ENCODE peak calls at places on chromosomes 1 and 21, in ten cellular contexts. One of them, this sample, is unnamed.
A peak's percentile ranks its signal among the peaks of the same experiment; 100 is the strongest.

GRCh38 chr21:38447611-38448010 is 50.7 kb downstream of the ERG start:
- DNase-seq in AG04450: no peak
- DNase-seq in adrenal gland: no peak
- DNase-seq in cardiac muscle cell: no peak
- DNase-seq in cardiac fibroblast: no peak
- DNase-seq in left ventricle myocardium inferior: no peak
- DNase-seq in tibial nerve: no peak
- DNase-seq in brain microvascular endothelial cell: no peak
- DNase-seq in breast epithelium: no peak
- DNase-seq in fibroblast of pulmonary artery: no peak
- DNase-seq in this sample: no peak

GRCh38 chr1:153659175-153659534 is 652 bp downstream of the SNAPIN start:
- DNase-seq in AG04450: no peak
- DNase-seq in adrenal gland: no peak
- DNase-seq in cardiac muscle cell: no peak
- DNase-seq in cardiac fibroblast: no peak
- DNase-seq in left ventricle myocardium inferior: no peak
- DNase-seq in tibial nerve: no peak
- DNase-seq in brain microvascular endothelial cell: no peak
- DNase-seq in breast epithelium: no peak
- DNase-seq in fibroblast of pulmonary artery: no peak
- DNase-seq in this sample: no peak

GRCh38 chr1:182331412-182331811 is 60.2 kb downstream of the GLUL start:
- DNase-seq in AG04450: no peak
- DNase-seq in adrenal gland: no peak
- DNase-seq in cardiac muscle cell: no peak
- DNase-seq in cardiac fibroblast: no peak
- DNase-seq in left ventricle myocardium inferior: no peak
- DNase-seq in tibial nerve: no peak
- DNase-seq in brain microvascular endothelial cell: no peak
- DNase-seq in breast epithelium: no peak
- DNase-seq in fibroblast of pulmonary artery: no peak
- DNase-seq in this sample: no peak

GRCh38 chr21:31482460-31482859 is 138.4 kb upstream of the TIAM1 start:
- DNase-seq in AG04450: no peak
- DNase-seq in adrenal gland: no peak
- DNase-seq in cardiac muscle cell: no peak
- DNase-seq in cardiac fibroblast: no peak
- DNase-seq in left ventricle myocardium inferior: no peak
- DNase-seq in tibial nerve: no peak
- DNase-seq in brain microvascular endothelial cell: no peak
- DNase-seq in breast epithelium: no peak
- DNase-seq in fibroblast of pulmonary artery: no peak
- DNase-seq in this sample: no peak

GRCh38 chr1:231376875-231377549 is 38.9 kb downstream of the SPRTN start:
- DNase-seq in AG04450: no peak
- DNase-seq in adrenal gland: no peak
- DNase-seq in cardiac muscle cell: no peak
- DNase-seq in cardiac fibroblast: no peak
- DNase-seq in left ventricle myocardium inferior: no peak
- DNase-seq in tibial nerve: no peak
- DNase-seq in brain microvascular endothelial cell: no peak
- DNase-seq in breast epithelium: no peak
- DNase-seq in fibroblast of pulmonary artery: no peak
- DNase-seq in this sample: no peak

GRCh38 chr1:175493999-175494336 is 249.4 kb downstream of the TNR start:
- DNase-seq in AG04450: no peak
- DNase-seq in adrenal gland: no peak
- DNase-seq in cardiac muscle cell: no peak
- DNase-seq in cardiac fibroblast: no peak
- DNase-seq in left ventricle myocardium inferior: no peak
- DNase-seq in tibial nerve: no peak
- DNase-seq in brain microvascular endothelial cell: no peak
- DNase-seq in breast epithelium: no peak
- DNase-seq in fibroblast of pulmonary artery: no peak
- DNase-seq in this sample: no peak

GRCh38 chr1:75423136-75423535 is 187.8 kb downstream of the SLC44A5 start:
- DNase-seq in AG04450: no peak
- DNase-seq in adrenal gland: no peak
- DNase-seq in cardiac muscle cell: no peak
- DNase-seq in cardiac fibroblast: no peak
- DNase-seq in left ventricle myocardium inferior: no peak
- DNase-seq in tibial nerve: no peak
- DNase-seq in brain microvascular endothelial cell: no peak
- DNase-seq in breast epithelium: no peak
- DNase-seq in fibroblast of pulmonary artery: no peak
- DNase-seq in this sample: no peak

GRCh38 chr1:173862769-173863223 is 5.0 kb downstream of the GAS5 start:
- DNase-seq in AG04450: no peak
- DNase-seq in adrenal gland: no peak
- DNase-seq in cardiac muscle cell: no peak
- DNase-seq in cardiac fibroblast: no peak
- DNase-seq in left ventricle myocardium inferior: no peak
- DNase-seq in tibial nerve: no peak
- DNase-seq in brain microvascular endothelial cell: no peak
- DNase-seq in breast epithelium: no peak
- DNase-seq in fibroblast of pulmonary artery: no peak
- DNase-seq in this sample: no peak

DNA sequence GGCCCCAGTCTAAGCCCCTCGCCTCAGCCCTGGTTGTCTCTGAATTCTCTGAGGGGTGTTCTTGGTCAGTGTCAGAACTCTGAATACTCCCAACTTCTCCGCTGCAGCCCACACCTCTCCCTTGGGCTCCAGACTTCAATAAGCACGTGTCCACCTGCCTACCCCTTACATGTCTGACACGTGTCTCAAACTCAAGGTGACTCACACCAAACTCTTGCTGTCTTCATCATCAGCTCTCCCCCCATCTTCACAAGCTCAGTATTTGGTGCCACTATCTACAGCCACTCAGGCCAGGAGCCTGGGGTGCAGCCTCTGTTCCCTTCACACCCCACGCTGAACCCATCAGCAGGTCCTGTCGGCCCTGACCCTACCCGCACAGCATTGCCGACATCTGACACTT is 18.8 kb upstream of the UBXN10 start:
- DNase-seq in AG04450: no peak
- DNase-seq in adrenal gland: no peak
- DNase-seq in cardiac muscle cell: no peak
- DNase-seq in cardiac fibroblast: no peak
- DNase-seq in left ventricle myocardium inferior: no peak
- DNase-seq in tibial nerve: no peak
- DNase-seq in brain microvascular endothelial cell: no peak
- DNase-seq in breast epithelium: no peak
- DNase-seq in fibroblast of pulmonary artery: no peak
- DNase-seq in this sample: peak; percentile 44
- TF ChIP-seq CTCF in AG04450: no peak
- TF ChIP-seq CTCF in adrenal gland: no peak
- TF ChIP-seq CTCF in cardiac muscle cell: no peak
- TF ChIP-seq CTCF in cardiac fibroblast: no peak
- TF ChIP-seq CTCF in left ventricle myocardium inferior: no peak
- TF ChIP-seq CTCF in tibial nerve: no peak
- TF ChIP-seq CTCF in brain microvascular endothelial cell: no peak
- TF ChIP-seq CTCF in breast epithelium: no peak
- TF ChIP-seq CTCF in fibroblast of pulmonary artery: no peak
- TF ChIP-seq CTCF in this sample: no peak

GRCh38 chr1:209105769-209106168 is 477.7 kb upstream of the CAMK1G start:
- DNase-seq in AG04450: no peak
- DNase-seq in adrenal gland: no peak
- DNase-seq in cardiac muscle cell: no peak
- DNase-seq in cardiac fibroblast: no peak
- DNase-seq in left ventricle myocardium inferior: no peak
- DNase-seq in tibial nerve: no peak
- DNase-seq in brain microvascular endothelial cell: no peak
- DNase-seq in breast epithelium: no peak
- DNase-seq in fibroblast of pulmonary artery: no peak
- DNase-seq in this sample: no peak

GRCh38 chr1:209109001-209109785 is 474.3 kb upstream of the CAMK1G start:
- DNase-seq in AG04450: no peak
- DNase-seq in adrenal gland: no peak
- DNase-seq in cardiac muscle cell: no peak
- DNase-seq in cardiac fibroblast: no peak
- DNase-seq in left ventricle myocardium inferior: no peak
- DNase-seq in tibial nerve: no peak
- DNase-seq in brain microvascular endothelial cell: no peak
- DNase-seq in breast epithelium: no peak
- DNase-seq in fibroblast of pulmonary artery: no peak
- DNase-seq in this sample: peak; percentile 71

GRCh38 chr1:209106237-209106741 is 477.2 kb upstream of the CAMK1G start:
- DNase-seq in AG04450: no peak
- DNase-seq in adrenal gland: no peak
- DNase-seq in cardiac muscle cell: no peak
- DNase-seq in cardiac fibroblast: peak; percentile 2
- DNase-seq in left ventricle myocardium inferior: no peak
- DNase-seq in tibial nerve: no peak
- DNase-seq in brain microvascular endothelial cell: peak; percentile 48
- DNase-seq in breast epithelium: no peak
- DNase-seq in fibroblast of pulmonary artery: no peak
- DNase-seq in this sample: peak; percentile 7

GRCh38 chr1:209106861-209107260 is 476.7 kb upstream of the CAMK1G start:
- DNase-seq in AG04450: no peak
- DNase-seq in adrenal gland: no peak
- DNase-seq in cardiac muscle cell: no peak
- DNase-seq in cardiac fibroblast: no peak
- DNase-seq in left ventricle myocardium inferior: no peak
- DNase-seq in tibial nerve: no peak
- DNase-seq in brain microvascular endothelial cell: no peak
- DNase-seq in breast epithelium: no peak
- DNase-seq in fibroblast of pulmonary artery: no peak
- DNase-seq in this sample: no peak

DNA sequence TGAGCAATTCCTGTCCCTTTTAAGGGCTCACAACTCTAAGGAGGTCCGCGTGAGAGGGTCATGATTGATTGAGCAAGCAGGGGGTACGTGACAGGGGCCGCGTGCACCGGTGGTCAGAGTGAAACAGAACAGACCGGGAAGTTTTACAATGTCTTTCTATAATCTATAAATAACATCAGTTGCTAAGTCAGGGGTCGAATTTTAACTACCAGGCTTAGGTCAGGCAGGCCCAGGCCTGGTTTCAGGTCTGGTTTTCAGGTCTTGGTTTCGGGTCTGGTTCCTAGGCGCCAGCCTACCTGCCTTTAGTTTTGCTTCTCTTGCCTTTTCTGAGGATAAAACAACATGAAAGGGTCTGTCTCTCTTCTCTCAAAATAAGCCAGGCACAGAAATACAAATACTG is 476.0 kb upstream of the CAMK1G start:
- DNase-seq in AG04450: no peak
- DNase-seq in adrenal gland: no peak
- DNase-seq in cardiac muscle cell: no peak
- DNase-seq in cardiac fibroblast: no peak
- DNase-seq in left ventricle myocardium inferior: no peak
- DNase-seq in tibial nerve: no peak
- DNase-seq in brain microvascular endothelial cell: no peak
- DNase-seq in breast epithelium: no peak
- DNase-seq in fibroblast of pulmonary artery: no peak
- DNase-seq in this sample: no peak
- H3K4me3 ChIP-seq in AG04450: no peak overlapping the region
- H3K4me3 ChIP-seq in adrenal gland: no peak overlapping the region
- H3K4me3 ChIP-seq in cardiac muscle cell: no peak overlapping the region
- H3K4me3 ChIP-seq in cardiac fibroblast: no peak overlapping the region
- H3K4me3 ChIP-seq in left ventricle myocardium inferior: no peak overlapping the region
- H3K4me3 ChIP-seq in tibial nerve: no peak overlapping the region
- H3K4me3 ChIP-seq in brain microvascular endothelial cell: no peak overlapping the region
- H3K4me3 ChIP-seq in breast epithelium: no peak overlapping the region
- H3K4me3 ChIP-seq in fibroblast of pulmonary artery: no peak overlapping the region
- H3K4me3 ChIP-seq in this sample: no peak overlapping the region

GRCh38 chr1:161364332-161364731 is 3.3 kb downstream of the CFAP126 start:
- DNase-seq in AG04450: no peak
- DNase-seq in adrenal gland: no peak
- DNase-seq in cardiac muscle cell: no peak
- DNase-seq in cardiac fibroblast: no peak
- DNase-seq in left ventricle myocardium inferior: no peak
- DNase-seq in tibial nerve: no peak
- DNase-seq in brain microvascular endothelial cell: no peak
- DNase-seq in breast epithelium: no peak
- DNase-seq in fibroblast of pulmonary artery: no peak
- DNase-seq in this sample: no peak

GRCh38 chr1:161373442-161373841 is 5.8 kb upstream of the CFAP126 start:
- DNase-seq in AG04450: no peak
- DNase-seq in adrenal gland: no peak
- DNase-seq in cardiac muscle cell: no peak
- DNase-seq in cardiac fibroblast: no peak
- DNase-seq in left ventricle myocardium inferior: no peak
- DNase-seq in tibial nerve: no peak
- DNase-seq in brain microvascular endothelial cell: no peak
- DNase-seq in breast epithelium: no peak
- DNase-seq in fibroblast of pulmonary artery: no peak
- DNase-seq in this sample: no peak

GRCh38 chr1:161365207-161365606 is 2.5 kb downstream of the CFAP126 start:
- DNase-seq in AG04450: no peak
- DNase-seq in adrenal gland: no peak
- DNase-seq in cardiac muscle cell: no peak
- DNase-seq in cardiac fibroblast: no peak
- DNase-seq in left ventricle myocardium inferior: no peak
- DNase-seq in tibial nerve: no peak
- DNase-seq in brain microvascular endothelial cell: no peak
- DNase-seq in breast epithelium: no peak
- DNase-seq in fibroblast of pulmonary artery: no peak
- DNase-seq in this sample: no peak

DNA sequence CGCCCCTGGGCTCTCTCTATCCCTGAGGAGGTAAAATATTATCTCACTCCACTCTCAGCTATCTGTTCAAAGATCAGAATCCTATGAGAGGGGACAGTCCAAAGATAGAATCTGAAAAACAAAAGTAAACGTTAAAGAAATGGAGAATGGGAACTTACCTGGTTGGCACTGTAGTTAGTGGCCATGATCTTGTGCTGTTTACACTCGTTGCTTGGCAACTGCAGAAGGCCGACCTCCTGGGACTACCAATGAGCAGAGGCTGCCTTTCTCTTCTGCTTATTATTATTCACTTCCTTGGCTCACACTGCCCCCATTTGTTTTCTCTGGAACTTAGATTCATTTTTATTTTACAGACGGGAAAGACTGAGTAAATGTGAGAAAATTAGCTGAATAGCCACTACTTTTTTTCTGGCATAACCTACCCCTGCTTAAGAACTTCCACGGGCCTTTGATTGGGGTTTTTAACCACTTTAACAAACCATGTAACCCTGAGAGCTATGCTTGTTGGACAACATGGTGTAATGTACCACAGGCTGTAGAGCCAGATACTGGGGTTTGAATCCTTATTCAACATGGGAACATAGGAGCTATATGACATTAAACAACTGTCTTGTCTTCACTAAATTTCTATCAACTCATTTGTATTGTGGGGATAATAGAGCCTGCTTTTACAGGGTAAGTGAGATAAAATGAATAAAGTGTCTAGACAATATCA is at the start of gene CFAP126:
- DNase-seq in AG04450: no peak
- DNase-seq in adrenal gland: peak; percentile 92
- DNase-seq in cardiac muscle cell: peak; percentile 65
- DNase-seq in cardiac fibroblast: peak; percentile 90
- DNase-seq in left ventricle myocardium inferior: peak; percentile 44
- DNase-seq in tibial nerve: no peak
- DNase-seq in brain microvascular endothelial cell: peak; percentile 87
- DNase-seq in breast epithelium: peak; percentile 80
- DNase-seq in fibroblast of pulmonary artery: peak; percentile 87
- DNase-seq in this sample: peak; percentile 75
- TF ChIP-seq CTCF in AG04450: no peak
- TF ChIP-seq CTCF in adrenal gland: peak; percentile 28
- TF ChIP-seq CTCF in cardiac muscle cell: peak; percentile 14
- TF ChIP-seq CTCF in cardiac fibroblast: peak; percentile 15
- TF ChIP-seq CTCF in left ventricle myocardium inferior: peak; percentile 35
- TF ChIP-seq CTCF in tibial nerve: peak; percentile 36
- TF ChIP-seq CTCF in brain microvascular endothelial cell: peak; percentile 20
- TF ChIP-seq CTCF in breast epithelium: no peak
- TF ChIP-seq CTCF in fibroblast of pulmonary artery: peak; percentile 21
- TF ChIP-seq CTCF in this sample: no peak

GRCh38 chr1:82813351-82813750 is 1012.6 kb downstream of the ADGRL2 start:
- DNase-seq in AG04450: no peak
- DNase-seq in adrenal gland: no peak
- DNase-seq in cardiac muscle cell: no peak
- DNase-seq in cardiac fibroblast: no peak
- DNase-seq in left ventricle myocardium inferior: no peak
- DNase-seq in tibial nerve: no peak
- DNase-seq in brain microvascular endothelial cell: no peak
- DNase-seq in breast epithelium: no peak
- DNase-seq in fibroblast of pulmonary artery: no peak
- DNase-seq in this sample: no peak

GRCh38 chr1:82819234-82819633 is 1018.5 kb downstream of the ADGRL2 start:
- DNase-seq in AG04450: no peak
- DNase-seq in adrenal gland: no peak
- DNase-seq in cardiac muscle cell: no peak
- DNase-seq in cardiac fibroblast: no peak
- DNase-seq in left ventricle myocardium inferior: no peak
- DNase-seq in tibial nerve: no peak
- DNase-seq in brain microvascular endothelial cell: no peak
- DNase-seq in breast epithelium: no peak
- DNase-seq in fibroblast of pulmonary artery: no peak
- DNase-seq in this sample: no peak

GRCh38 chr1:82820816-82821215 is 1020.1 kb downstream of the ADGRL2 start:
- DNase-seq in AG04450: no peak
- DNase-seq in adrenal gland: no peak
- DNase-seq in cardiac muscle cell: no peak
- DNase-seq in cardiac fibroblast: no peak
- DNase-seq in left ventricle myocardium inferior: no peak
- DNase-seq in tibial nerve: no peak
- DNase-seq in brain microvascular endothelial cell: no peak
- DNase-seq in breast epithelium: no peak
- DNase-seq in fibroblast of pulmonary artery: no peak
- DNase-seq in this sample: no peak

GRCh38 chr1:82818596-82818995 is 1017.9 kb downstream of the ADGRL2 start:
- DNase-seq in AG04450: no peak
- DNase-seq in adrenal gland: no peak
- DNase-seq in cardiac muscle cell: no peak
- DNase-seq in cardiac fibroblast: no peak
- DNase-seq in left ventricle myocardium inferior: no peak
- DNase-seq in tibial nerve: no peak
- DNase-seq in brain microvascular endothelial cell: no peak
- DNase-seq in breast epithelium: no peak
- DNase-seq in fibroblast of pulmonary artery: no peak
- DNase-seq in this sample: peak; percentile 24
- H3K4me3 ChIP-seq in AG04450: no peak overlapping the region
- H3K4me3 ChIP-seq in adrenal gland: no peak overlapping the region
- H3K4me3 ChIP-seq in cardiac muscle cell: no peak overlapping the region
- H3K4me3 ChIP-seq in cardiac fibroblast: no peak overlapping the region
- H3K4me3 ChIP-seq in left ventricle myocardium inferior: no peak overlapping the region
- H3K4me3 ChIP-seq in tibial nerve: no peak overlapping the region
- H3K4me3 ChIP-seq in brain microvascular endothelial cell: no peak overlapping the region
- H3K4me3 ChIP-seq in breast epithelium: no peak overlapping the region
- H3K4me3 ChIP-seq in fibroblast of pulmonary artery: no peak overlapping the region
- H3K4me3 ChIP-seq in this sample: no peak overlapping the region

This sample was measured in epithelial cell of esophagus.